ENCODE peak calls at places on chromosomes 1 and 21, in ten cellular contexts. R is NCI-H2171 treated with DMSO at 0.1 percent for 48 hours, Q is astrocyte of the cerebellum, G is hepatic stellate cell, B is upper lobe of left lung, X is colonic mucosa, C is A549, E is astrocyte of the spinal cord, W is HS-5, F is AG10803. U is an unnamed sample.

GRCh38 chr1:233710031-233710430 is 96.1 kb downstream of the KCNK1 start:
- DNase-seq in R (no peak), Q (no peak), G (no peak), B (no peak), X (no peak), C (no peak), E (no peak), W (no peak), F (no peak), U (no peak)

GRCh38 chr1:218592688-218593087 is 247.6 kb downstream of the TGFB2 start:
- DNase-seq in R (no peak), Q (no peak), G (peak), B (no peak), X (no peak), C (peak), E (peak), W (no peak), F (no peak), U (no peak)

GRCh38 chr1:193242000-193242399 is 55.6 kb upstream of the B3GALT2 start:
- DNase-seq in R (no peak), Q (no peak), G (no peak), B (peak), X (no peak), C (no peak), E (no peak), W (no peak), F (no peak), U (no peak)

GRCh38 chr1:195899762-195900352 is 708.4 kb downstream of the KCNT2 start:
- DNase-seq in R (no peak), Q (no peak), G (no peak), B (no peak), X (no peak), C (peak), E (peak), W (peak), F (peak), U (no peak)

GRCh38 chr1:197424467-197424866 is 156.4 kb downstream of the CRB1 start:
- DNase-seq in R (no peak), Q (no peak), G (no peak), B (no peak), X (no peak), C (no peak), E (no peak), W (no peak), F (no peak), U (no peak)

GRCh38 chr1:66360285-66360724 is 173.6 kb upstream of the SGIP1 start:
- DNase-seq in R (peak), Q (no peak), G (no peak), B (no peak), X (no peak), C (no peak), E (no peak), W (no peak), F (no peak), U (no peak)

GRCh38 chr1:204477036-204477740 is 17.4 kb downstream of the PIK3C2B start:
- DNase-seq in R (no peak), Q (no peak), G (peak), B (no peak), X (no peak), C (no peak), E (no peak), W (no peak), F (no peak), U (peak)

GRCh38 chr1:8040586-8040985 is 14.5 kb upstream of the ERRFI1 start:
- DNase-seq in R (peak), Q (peak), G (peak), B (no peak), X (peak), C (peak), E (peak), W (peak), F (peak), U (peak)

GRCh38 chr1:2279882-2280281 is 51.8 kb downstream of the SKI start:
- DNase-seq in R (no peak), Q (no peak), G (no peak), B (no peak), X (no peak), C (no peak), E (no peak), W (no peak), F (no peak), U (no peak)

GRCh38 chr1:109216662-109217061 is 2.9 kb downstream of the SARS1 start:
- DNase-seq in R (no peak), Q (no peak), G (no peak), B (no peak), X (no peak), C (no peak), E (no peak), W (no peak), F (no peak), U (peak)

GRCh38 chr1:224447251-224447650 is 12.7 kb upstream of the WDR26 start:
- DNase-seq in R (no peak), Q (no peak), G (no peak), B (no peak), X (no peak), C (no peak), E (peak), W (no peak), F (peak), U (no peak)

GRCh38 chr1:244705268-244706234 is 52.6 kb downstream of the DESI2 start:
- DNase-seq in R (no peak), Q (no peak), G (no peak), B (peak), X (no peak), C (no peak), E (no peak), W (no peak), F (no peak), U (no peak)

GRCh38 chr1:176625365-176625764 is 162.4 kb downstream of the PAPPA2 start:
- DNase-seq in R (no peak), Q (no peak), G (no peak), B (no peak), X (no peak), C (no peak), E (no peak), W (no peak), F (no peak), U (no peak)

GRCh38 chr1:78884685-78885452 is 121.7 kb downstream of the ADGRL4 start:
- DNase-seq in R (no peak), Q (no peak), G (no peak), B (no peak), X (no peak), C (no peak), E (peak), W (no peak), F (peak), U (no peak)

GRCh38 chr1:181743878-181744312 is 260.6 kb downstream of the CACNA1E start:
- DNase-seq in R (no peak), Q (no peak), G (no peak), B (no peak), X (no peak), C (no peak), E (no peak), W (no peak), F (no peak), U (no peak)

GRCh38 chr1:184218436-184218835 is 166.9 kb downstream of the TSEN15 start:
- DNase-seq in R (no peak), Q (no peak), G (no peak), B (no peak), X (no peak), C (no peak), E (no peak), W (no peak), F (no peak), U (no peak)

GRCh38 chr1:54623216-54624007 is at the start of gene FAM151A:
- DNase-seq in R (no peak), Q (no peak), G (no peak), B (no peak), X (no peak), C (no peak), E (no peak), W (no peak), F (no peak), U (no peak)

GRCh38 chr1:238653693-238654321 is 732.6 kb upstream of the CHRM3 start:
- DNase-seq in R (no peak), Q (peak), G (no peak), B (no peak), X (no peak), C (no peak), E (peak), W (peak), F (peak), U (no peak)

GRCh38 chr1:1305300-1306069 is 2.2 kb downstream of the ACAP3 start:
- DNase-seq in R (peak), Q (peak), G (peak), B (peak), X (peak), C (peak), E (peak), W (peak), F (peak), U (peak)

GRCh38 chr1:229913491-229913890 is 153.5 kb upstream of the GALNT2 start:
- DNase-seq in R (peak), Q (no peak), G (no peak), B (no peak), X (no peak), C (no peak), E (no peak), W (no peak), F (no peak), U (no peak)

GRCh38 chr1:234544094-234544579 is 65.2 kb upstream of the TARBP1 start:
- DNase-seq in R (peak), Q (peak), G (peak), B (no peak), X (peak), C (peak), E (peak), W (peak), F (peak), U (peak)

GRCh38 chr21:37837381-37837780 is 78.9 kb downstream of the KCNJ6 start:
- DNase-seq in R (no peak), Q (no peak), G (no peak), B (no peak), X (no peak), C (no peak), E (no peak), W (no peak), F (no peak), U (no peak)

GRCh38 chr1:3468236-3469103 is 14.0 kb downstream of the ARHGEF16 start:
- DNase-seq in R (no peak), Q (no peak), G (no peak), B (peak), X (no peak), C (no peak), E (no peak), W (no peak), F (no peak), U (peak)

GRCh38 chr21:34336245-34336644 is 27.6 kb upstream of the KCNE2 start:
- DNase-seq in R (no peak), Q (no peak), G (no peak), B (no peak), X (no peak), C (no peak), E (no peak), W (no peak), F (peak), U (no peak)

GRCh38 chr1:100411019-100411418 is 58.7 kb downstream of the CDC14A start:
- DNase-seq in R (no peak), Q (no peak), G (no peak), B (no peak), X (no peak), C (no peak), E (no peak), W (no peak), F (no peak), U (no peak)

GRCh38 chr1:46437723-46438122 is 43.6 kb downstream of the FAAH start:
- DNase-seq in R (no peak), Q (no peak), G (no peak), B (no peak), X (no peak), C (no peak), E (no peak), W (no peak), F (no peak), U (no peak)

GRCh38 chr21:38853421-38853919 is 47.7 kb downstream of the ETS2 start:
- DNase-seq in R (no peak), Q (peak), G (peak), B (no peak), X (peak), C (peak), E (peak), W (peak), F (peak), U (no peak)

GRCh38 chr1:215530401-215530984 is 36.6 kb upstream of the KCTD3 start:
- DNase-seq in R (no peak), Q (no peak), G (no peak), B (no peak), X (no peak), C (no peak), E (no peak), W (no peak), F (no peak), U (no peak)

GRCh38 chr1:171429137-171429536 is 56.2 kb upstream of the PRRC2C start:
- DNase-seq in R (no peak), Q (no peak), G (no peak), B (no peak), X (no peak), C (no peak), E (no peak), W (no peak), F (no peak), U (no peak)

GRCh38 chr1:38598118-38598517 is 261.5 kb downstream of the RRAGC start:
- DNase-seq in R (no peak), Q (no peak), G (no peak), B (no peak), X (no peak), C (no peak), E (no peak), W (no peak), F (no peak), U (no peak)

GRCh38 chr1:160597705-160598104 is 18.4 kb upstream of the CD84 start:
- DNase-seq in R (no peak), Q (no peak), G (no peak), B (no peak), X (no peak), C (no peak), E (no peak), W (no peak), F (no peak), U (no peak)

GRCh38 chr1:7388141-7388487 is 383.0 kb upstream of the VAMP3 start:
- DNase-seq in R (no peak), Q (no peak), G (no peak), B (peak), X (peak), C (no peak), E (no peak), W (no peak), F (no peak), U (no peak)

GRCh38 chr1:67350783-67351182 is 43.1 kb downstream of the IL12RB2 start:
- DNase-seq in R (no peak), Q (no peak), G (no peak), B (no peak), X (no peak), C (no peak), E (no peak), W (no peak), F (no peak), U (no peak)

GRCh38 chr1:224489585-224490365 is 55.2 kb upstream of the WDR26 start:
- DNase-seq in R (no peak), Q (no peak), G (no peak), B (no peak), X (no peak), C (no peak), E (no peak), W (no peak), F (no peak), U (no peak)

GRCh38 chr1:117630423-117630998 is 24.7 kb downstream of the TENT5C start:
- DNase-seq in R (no peak), Q (no peak), G (no peak), B (no peak), X (no peak), C (no peak), E (no peak), W (no peak), F (no peak), U (no peak)

GRCh38 chr1:27970401-27970800 is 10.6 kb downstream of the XKR8 start:
- DNase-seq in R (peak), Q (peak), G (peak), B (no peak), X (no peak), C (no peak), E (peak), W (peak), F (peak), U (no peak)

GRCh38 chr1:234262007-234262753 is 111.1 kb upstream of the COA6 start:
- DNase-seq in R (no peak), Q (no peak), G (no peak), B (no peak), X (no peak), C (no peak), E (no peak), W (no peak), F (no peak), U (no peak)

U was measured in transverse colon.